ENCODE peak calls at places on chromosomes 1 and 21, in eight cellular contexts. Q is H54, G is ovary, Z is A549, F is GM12878, M is uterus, A is GM12892, L is lower leg skin. H is an unnamed sample.

GRCh38 chr1:2466270-2466665 is 9.8 kb upstream of the PLCH2 start:
- DNase-seq in Z (no peak), F (no peak), L (no peak), Q (no peak), G (no peak), A (no peak), M (no peak), H (no peak)

GRCh38 chr1:41927118-41927517 is 8.4 kb upstream of the HIVEP3 start:
- DNase-seq in Z (no peak), M (no peak), A (no peak), F (no peak), L (no peak), Q (no peak), G (no peak), H (no peak)

GRCh38 chr21:31222142-31222541 is 121.9 kb downstream of the TIAM1 start:
- DNase-seq in Z (no peak), F (no peak), L (no peak), M (no peak), Q (no peak), A (no peak), G (no peak), H (no peak)

GRCh38 chr1:234429434-234429806 is 49.6 kb downstream of the TARBP1 start:
- DNase-seq in M (no peak), L (no peak), A (no peak), F (no peak), G (no peak), Z (no peak), Q (no peak), H (no peak)

GRCh38 chr1:203216274-203217138 is 13.0 kb downstream of the CHIT1 start:
- DNase-seq in L (peak; percentile 45), F (peak; percentile 17), A (peak; percentile 46), G (peak; percentile 33), M (peak; percentile 64), Q (peak; percentile 58), Z (peak; percentile 65), H (peak; percentile 73)

GRCh38 chr21:38725196-38726157 is 80.3 kb upstream of the ETS2 start:
- DNase-seq in Z (no peak), M (no peak), G (no peak), F (no peak), L (no peak), A (no peak), Q (no peak), H (no peak)

GRCh38 chr1:88655685-88656299 is 28.3 kb upstream of the PKN2 start:
- DNase-seq in M (no peak), L (no peak), Q (peak; percentile 5), A (no peak), Z (peak; percentile 18), G (no peak), F (no peak), H (no peak)

GRCh38 chr21:38766987-38767722 is 38.6 kb upstream of the ETS2 start:
- DNase-seq in Q (no peak), M (no peak), F (peak; percentile 96), A (peak; percentile 44), Z (no peak), G (no peak), L (no peak), H (no peak)

GRCh38 chr21:41726058-41726558 is 40.7 kb downstream of the RIPK4 start:
- DNase-seq in Z (no peak), L (no peak), A (no peak), Q (no peak), M (no peak), F (no peak), G (no peak), H (no peak)

GRCh38 chr1:192810253-192810880 is 1.5 kb downstream of the RGS2 start:
- DNase-seq in L (no peak), M (no peak), A (no peak), F (no peak), Z (no peak), G (no peak), Q (no peak), H (peak; percentile 49)

GRCh38 chr1:192808588-192809285 is at the start of gene RGS2:
- DNase-seq in L (peak; percentile 85), M (peak; percentile 94), F (peak; percentile 36), Q (peak; percentile 81), G (peak; percentile 92), Z (peak; percentile 93), A (peak; percentile 63), H (peak; percentile 94)

GRCh38 chr1:192812420-192813209 is 3.8 kb downstream of the RGS2 start:
- DNase-seq in A (no peak), M (no peak), L (no peak), Z (no peak), G (no peak), Q (no peak), F (no peak), H (no peak)

GRCh38 chr1:192809286-192810252 is 730 bp downstream of the RGS2 start:
- DNase-seq in Q (no peak), F (no peak), Z (peak; percentile 48), L (no peak), G (peak; percentile 25), A (no peak), M (no peak), H (no peak)

GRCh38 chr1:192811594-192812239 is 2.9 kb downstream of the RGS2 start:
- DNase-seq in L (no peak), Q (no peak), M (no peak), G (no peak), F (no peak), Z (no peak), A (no peak), H (no peak)
- TF ChIP-seq POLR2A in L (no peak), Q (no peak), M (no peak), G (no peak), F (no peak), Z (no peak), A (no peak), H (no peak)

GRCh38 chr1:9874412-9874811 is 35.7 kb downstream of the CTNNBIP1 start:
- DNase-seq in Q (no peak), L (no peak), F (no peak), G (no peak), M (no peak), Z (no peak), A (no peak), H (no peak)

GRCh38 chr1:9872430-9873165 is 37.5 kb downstream of the CTNNBIP1 start:
- DNase-seq in Z (no peak), L (no peak), Q (peak; percentile 23), G (no peak), M (no peak), A (no peak), F (no peak), H (no peak)

GRCh38 chr1:9873992-9874391 is 36.1 kb downstream of the CTNNBIP1 start:
- DNase-seq in L (no peak), A (no peak), M (no peak), F (no peak), G (no peak), Q (no peak), Z (no peak), H (no peak)

GRCh38 chr1:9871707-9872425 is 38.2 kb downstream of the CTNNBIP1 start:
- DNase-seq in L (no peak), M (no peak), Z (no peak), F (no peak), Q (no peak), G (no peak), A (no peak), H (no peak)

GRCh38 chr1:9873385-9873784 is 36.7 kb downstream of the CTNNBIP1 start:
- DNase-seq in F (no peak), A (no peak), Q (no peak), G (no peak), M (no peak), Z (no peak), L (no peak), H (no peak)
- TF ChIP-seq POLR2A in F (no peak), A (no peak), Q (no peak), G (no peak), M (no peak), Z (no peak), L (no peak), H (no peak)

DNA sequence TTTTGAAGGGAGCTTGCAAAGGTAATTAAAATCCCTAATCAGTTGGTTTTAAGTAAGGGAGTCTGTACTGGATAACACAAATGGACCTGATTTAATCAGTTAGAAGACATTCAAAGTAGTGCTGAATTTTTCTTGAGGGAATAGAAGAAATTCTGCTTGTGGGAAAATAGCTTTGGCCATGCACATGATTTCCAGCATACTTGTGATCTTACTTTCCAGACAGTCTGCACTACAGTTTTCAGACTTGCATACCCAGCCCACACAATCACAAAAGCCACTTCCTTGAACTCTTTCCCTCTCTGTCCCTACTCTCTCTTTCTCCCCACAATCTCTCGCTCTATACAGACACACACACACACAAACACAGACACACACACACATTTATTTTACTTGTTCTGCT is 852.1 kb downstream of the PLA2G4A start:
- DNase-seq in Z (no peak), G (no peak), L (no peak), M (no peak), A (no peak), Q (no peak), F (no peak), H (no peak)
- TF ChIP-seq POLR2A in Z (no peak), G (no peak), L (no peak), M (no peak), A (no peak), Q (no peak), F (no peak), H (no peak)

DNA sequence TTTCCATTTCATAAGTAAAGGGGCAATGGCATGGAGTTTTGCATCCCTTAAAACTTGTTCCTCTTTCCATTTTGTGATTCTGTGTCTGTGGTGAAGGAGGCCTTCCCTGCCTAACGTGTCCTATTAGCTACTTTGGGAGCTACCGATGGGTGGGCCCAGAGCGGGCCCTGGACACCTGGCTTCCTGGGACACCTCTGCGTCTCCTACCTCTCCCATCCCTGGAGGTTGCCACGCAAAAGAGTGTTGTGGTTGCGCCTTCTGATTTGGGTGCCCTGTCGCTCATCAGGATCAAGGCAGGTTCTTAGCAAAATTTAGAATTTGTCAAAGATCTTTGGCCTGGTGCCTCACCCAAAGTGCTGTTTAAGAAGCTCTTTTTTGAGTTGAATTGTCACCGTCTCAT is 116.4 kb upstream of the CACNA1E start:
- DNase-seq in F (no peak), Q (no peak), M (no peak), Z (no peak), L (no peak), G (no peak), A (no peak), H (no peak)
- TF ChIP-seq POLR2A in F (no peak), Q (no peak), M (no peak), Z (no peak), L (no peak), G (no peak), A (no peak), H (no peak)

GRCh38 chr21:46324390-46325072 is 575 bp downstream of the PCNT start:
- DNase-seq in G (peak; percentile 85), L (peak; percentile 63), Z (peak; percentile 80), F (no peak), Q (peak; percentile 74), M (peak; percentile 84), A (peak; percentile 78), H (peak; percentile 86)

GRCh38 chr21:46323710-46324389 is at the start of the genes C21orf58 and PCNT:
- DNase-seq in F (peak; percentile 89), Z (peak; percentile 96), M (peak; percentile 98), L (peak; percentile 96), G (peak; percentile 97), A (peak; percentile 95), Q (peak; percentile 99), H (peak; percentile 98)

GRCh38 chr21:46322351-46323226 is 1.1 kb downstream of the C21orf58 start:
- DNase-seq in A (no peak), Z (peak; percentile 12), L (no peak), Q (no peak), G (no peak), M (no peak), F (no peak), H (peak; percentile 33)

GRCh38 chr21:46325073-46325912 is 1.3 kb downstream of the PCNT start:
- DNase-seq in Q (peak; percentile 64), L (no peak), G (peak; percentile 41), A (peak; percentile 51), Z (peak; percentile 69), M (peak; percentile 48), F (no peak), H (peak; percentile 43)

GRCh38 chr21:46323227-46323709 is 402 bp downstream of the C21orf58 start:
- DNase-seq in L (no peak), Z (no peak), M (no peak), Q (no peak), F (no peak), G (no peak), A (no peak), H (no peak)
- TF ChIP-seq POLR2A in L (no peak), Z (no peak), M (no peak), Q (no peak), F (no peak), G (no peak), A (no peak), H (no peak)

H was measured in adrenal gland.